ENCODE peak calls at places on chromosomes 13 and 19, in six cellular contexts. S is HEK293T, M is T-helper 1 cell, G is nephron progenitor cell, T is SHP77 treated with DMSO at 0.1 percent for 48 hours, F is iPS-NIHi11. D is an unnamed sample.

GRCh38 chr13:75850915-75851314 is 214.8 kb downstream of the LMO7 start:
- DNase-seq in F (no peak), G (no peak), M (no peak), S (no peak), T (no peak), D (no peak)

GRCh38 chr13:66128692-66129269 is 1101.4 kb downstream of the PCDH9 start:
- DNase-seq in M (no peak), T (no peak), S (no peak), F (no peak), G (no peak), D (no peak)

GRCh38 chr19:46844067-46844489 is 6.6 kb downstream of the AP2S1 start:
- DNase-seq in G (no peak), T (no peak), S (no peak), F (no peak), M (no peak), D (no peak)

GRCh38 chr19:48900477-48901452 is 653 bp downstream of the NUCB1 start:
- DNase-seq in F (no peak), M (peak), S (peak), T (peak), G (no peak), D (no peak)

GRCh38 chr13:32733685-32734084 is 147.4 kb downstream of the PDS5B start:
- DNase-seq in T (no peak), S (no peak), G (no peak), F (no peak), M (no peak), D (no peak)

GRCh38 chr13:99215466-99215865 is 14.8 kb downstream of the UBAC2 start:
- DNase-seq in S (no peak), M (peak), T (no peak), F (no peak), G (no peak), D (no peak)

GRCh38 chr19:43681826-43682225 is 11.9 kb upstream of the PLAUR start:
- DNase-seq in T (no peak), F (no peak), M (no peak), G (no peak), S (no peak), D (no peak)

GRCh38 chr19:42323852-42324654 is 1.4 kb upstream of the MEGF8 start:
- DNase-seq in S (no peak), M (peak), T (no peak), F (peak), G (peak), D (peak)

GRCh38 chr19:15320118-15320517 is 12.2 kb downstream of the BRD4 start:
- DNase-seq in G (no peak), T (no peak), M (no peak), F (no peak), S (no peak), D (no peak)

GRCh38 chr19:609001-609340 is 19.3 kb downstream of the HCN2 start:
- DNase-seq in G (no peak), F (no peak), M (no peak), T (no peak), S (no peak), D (no peak)

GRCh38 chr19:49136771-49137171 is 17.4 kb downstream of the PPFIA3 start:
- DNase-seq in G (no peak), T (no peak), F (no peak), M (no peak), S (no peak), D (no peak)